ENCODE peak calls at places on chromosomes 4 and X, in nine cellular contexts. X, F, Z, T, Y, I, H, W and Q are unnamed samples.

GRCh38 chrX:134512566-134512965 is 52.6 kb downstream of the HPRT1 start:
- DNase-seq in X (no peak), F (no peak), Z (no peak), T (no peak), Y (peak), I (no peak), H (peak), W (no peak), Q (no peak)

GRCh38 chr4:4693258-4693657 is 151.4 kb upstream of the STX18 start:
- DNase-seq in X (peak), F (no peak), Z (no peak), T (no peak), Y (no peak), I (no peak), H (no peak), W (no peak), Q (no peak)

GRCh38 chr4:8589831-8590545 is 2.6 kb upstream of the CPZ start:
- DNase-seq in X (no peak), F (no peak), Z (no peak), T (no peak), Y (no peak), I (no peak), H (no peak), W (no peak), Q (no peak)

GRCh38 chrX:27186671-27187070 is 276.5 kb downstream of the PPP4R3C start:
- DNase-seq in X (peak), F (peak), Z (no peak), T (no peak), Y (no peak), I (peak), H (no peak), W (peak), Q (no peak)

GRCh38 chr4:33482773-33483172 is 2761.5 kb downstream of the ARAP2 start:
- DNase-seq in X (no peak), F (no peak), Z (no peak), T (peak), Y (no peak), I (no peak), H (no peak), W (no peak), Q (no peak)

GRCh38 chr4:151486166-151486565 is 77.2 kb downstream of the FHIP1A start:
- DNase-seq in X (no peak), F (no peak), Z (no peak), T (no peak), Y (peak), I (no peak), H (peak), W (no peak), Q (no peak)

GRCh38 chr4:41990029-41990382 is 324 bp upstream of the SLC30A9 start:
- DNase-seq in X (no peak), F (no peak), Z (no peak), T (no peak), Y (no peak), I (no peak), H (no peak), W (no peak), Q (no peak)

GRCh38 chr4:82901129-82901718 is 689 bp downstream of the THAP9 start:
- DNase-seq in X (no peak), F (no peak), Z (no peak), T (no peak), Y (no peak), I (no peak), H (peak), W (no peak), Q (no peak)

GRCh38 chr4:126395661-126396060 is 1080.9 kb downstream of the FAT4 start:
- DNase-seq in X (no peak), F (no peak), Z (no peak), T (no peak), Y (no peak), I (no peak), H (no peak), W (no peak), Q (no peak)